ENCODE peak calls at places on chromosomes 11 and 22, in four cellular contexts. F, T, D and X are unnamed samples.

GRCh38 chr11:11635456-11635855 is 13.7 kb upstream of the GALNT18 start:
- DNase-seq in F (no peak), T (no peak), D (no peak), X (no peak)

GRCh38 chr11:46694607-46695006 is 5.8 kb downstream of the ARHGAP1 start:
- DNase-seq in D (no peak), F (no peak), T (no peak), X (no peak)

GRCh38 chr11:12288212-12288933 is 89.0 kb upstream of the PARVA start:
- DNase-seq in D (peak; percentile 73), F (peak; percentile 78), T (peak; percentile 97), X (peak; percentile 70)

GRCh38 chr22:24845036-24845918 is 39.3 kb downstream of the SGSM1 start:
- DNase-seq in D (no peak), T (peak; percentile 31), F (no peak), X (no peak)

GRCh38 chr11:62390237-62390636 is 28.6 kb upstream of the SCGB1A1 start:
- DNase-seq in T (no peak), F (no peak), D (no peak), X (no peak)

GRCh38 chr11:117273550-117274289 is 17.4 kb upstream of the BACE1-AS start:
- DNase-seq in D (no peak), F (no peak), T (peak; percentile 94), X (no peak)

GRCh38 chr11:86035920-86036319 is 33.0 kb downstream of the PICALM start:
- DNase-seq in F (no peak), D (no peak), T (no peak), X (no peak)

GRCh38 chr22:27749597-27750225 is 51.8 kb downstream of the MN1 start:
- DNase-seq in T (peak; percentile 20), F (no peak), D (no peak), X (no peak)

GRCh38 chr11:130211781-130212401 is 52.3 kb downstream of the ST14 start:
- DNase-seq in D (peak; percentile 46), T (no peak), F (no peak), X (peak; percentile 11)

GRCh38 chr22:20430641-20431519 is 6.7 kb downstream of the SCARF2 start:
- DNase-seq in F (no peak), D (peak; percentile 79), T (no peak), X (peak; percentile 54)

GRCh38 chr11:117064275-117064674 is 34.0 kb downstream of the SIK3 start:
- DNase-seq in D (no peak), F (no peak), T (peak; percentile 64), X (no peak)

GRCh38 chr22:50577987-50578775 is at the start of gene CPT1B:
- DNase-seq in T (peak; percentile 5), F (no peak), D (no peak), X (no peak)

GRCh38 chr11:45885274-45885920 is at the start of gene MAPK8IP1:
- DNase-seq in F (no peak), D (peak; percentile 83), T (peak; percentile 25), X (peak; percentile 62)

GRCh38 chr11:14418801-14419417 is 59.9 kb upstream of the RRAS2 start:
- DNase-seq in D (no peak), T (peak; percentile 55), F (no peak), X (peak; percentile 8)

GRCh38 chr11:11901917-11902316 is 60.1 kb downstream of the USP47 start:
- DNase-seq in T (no peak), F (no peak), D (no peak), X (no peak)

GRCh38 chr11:1913271-1914060 is 6.0 kb upstream of the TNNT3 start:
- DNase-seq in T (no peak), F (no peak), D (no peak), X (no peak)

GRCh38 chr22:25334091-25334490 is 114.7 kb downstream of the CRYBB2 start:
- DNase-seq in T (peak; percentile 39), D (peak; percentile 63), F (no peak), X (peak; percentile 44)

GRCh38 chr22:48453171-48453570 is 1374.5 kb downstream of the BRD1 start:
- DNase-seq in T (no peak), F (no peak), D (no peak), X (no peak)

GRCh38 chr11:15933896-15934625 is 422.3 kb downstream of the SOX6 start:
- DNase-seq in T (no peak), D (no peak), F (no peak), X (no peak)

GRCh38 chr11:109527496-109527895 is 105.5 kb downstream of the C11orf87 start:
- DNase-seq in D (no peak), T (peak; percentile 3), F (no peak), X (no peak)

GRCh38 chr11:34157163-34157562 is 51.7 kb downstream of the NAT10 start:
- DNase-seq in F (no peak), D (no peak), T (no peak), X (peak; percentile 24)

GRCh38 chr11:11640996-11641395 is 19.2 kb upstream of the GALNT18 start:
- DNase-seq in T (no peak), F (no peak), D (no peak), X (no peak)

GRCh38 chr11:73270089-73270854 is 1.9 kb upstream of the P2RY6 start:
- DNase-seq in T (no peak), F (no peak), D (peak; percentile 49), X (no peak)

GRCh38 chr11:60589611-60590010 is 74.4 kb downstream of the MS4A13 start:
- DNase-seq in T (no peak), F (no peak), D (no peak), X (no peak)

GRCh38 chr11:117204283-117205080 is 5.3 kb downstream of the TAGLN start:
- DNase-seq in D (no peak), F (no peak), T (no peak), X (no peak)

GRCh38 chr11:8237453-8237852 is 26.2 kb downstream of the LMO1 start:
- DNase-seq in T (no peak), F (no peak), D (no peak), X (no peak)

GRCh38 chr11:133078012-133078411 is 454.3 kb downstream of the OPCML start:
- DNase-seq in T (no peak), D (no peak), F (no peak), X (no peak)

GRCh38 chr11:57324154-57324885 is 432 bp downstream of the TNKS1BP1 start:
- DNase-seq in T (peak; percentile 40), D (peak; percentile 69), F (no peak), X (peak; percentile 55)

GRCh38 chr22:28014141-28015055 is 95.3 kb upstream of the PITPNB start:
- DNase-seq in F (no peak), T (no peak), D (no peak), X (peak; percentile 4)

GRCh38 chr11:68041617-68042218 is 2.9 kb downstream of the TCIRG1 start:
- DNase-seq in T (no peak), F (no peak), D (no peak), X (peak; percentile 17)

GRCh38 chr11:28223577-28223976 is 115.4 kb downstream of the METTL15 start:
- DNase-seq in D (no peak), F (no peak), T (no peak), X (no peak)

GRCh38 chr11:44516688-44517301 is 48.7 kb upstream of the CD82 start:
- DNase-seq in T (no peak), D (no peak), F (no peak), X (no peak)

GRCh38 chr11:59716051-59716450 is 2.4 kb upstream of the OR10V1 start:
- DNase-seq in D (no peak), F (no peak), T (no peak), X (no peak)

GRCh38 chr11:11672101-11672500 is 50.3 kb upstream of the GALNT18 start:
- DNase-seq in D (no peak), T (no peak), F (no peak), X (no peak)

GRCh38 chr11:35622070-35622469 is 3.8 kb downstream of the FJX1 start:
- DNase-seq in D (no peak), F (no peak), T (peak; percentile 92), X (no peak)